ENCODE peak calls at places on chromosome 6, in four cellular contexts. G is transverse colon, D is body of pancreas, L is ovary. Y is an unnamed sample.

GRCh38 chr6:38678178-38678760 is 24.7 kb downstream of the GLO1 start:
- DNase-seq in G (peak; percentile 11), D (no peak), L (no peak), Y (no peak)

GRCh38 chr6:152948150-152948768 is 34.6 kb downstream of the FBXO5 start:
- DNase-seq in G (no peak), D (no peak), L (no peak), Y (no peak)

GRCh38 chr6:26302941-26303559 is 61.9 kb upstream of the BTN3A2 start:
- DNase-seq in G (no peak), D (no peak), L (no peak), Y (no peak)

GRCh38 chr6:158978752-158979151 is 21.2 kb downstream of the RSPH3 start:
- DNase-seq in G (no peak), D (no peak), L (no peak), Y (no peak)

GRCh38 chr6:3785745-3786098 is 34.2 kb upstream of the PXDC1 start:
- DNase-seq in G (no peak), D (no peak), L (no peak), Y (no peak)

GRCh38 chr6:25942561-25943147 is 12.2 kb upstream of the SLC17A2 start:
- DNase-seq in G (no peak), D (no peak), L (no peak), Y (no peak)

GRCh38 chr6:96153775-96154174 is 138.0 kb downstream of the FUT9 start:
- DNase-seq in G (no peak), D (no peak), L (no peak), Y (no peak)

GRCh38 chr6:126100386-126100785 is 114.0 kb downstream of the TRMT11 start:
- DNase-seq in G (no peak), D (no peak), L (no peak), Y (no peak)

GRCh38 chr6:22041797-22042489 is 254.9 kb downstream of the PRL start:
- DNase-seq in G (no peak), D (no peak), L (no peak), Y (no peak)

GRCh38 chr6:26199057-26199772 is 112.0 kb downstream of the HFE start:
- DNase-seq in G (peak; percentile 69), D (peak; percentile 53), L (peak; percentile 67), Y (peak; percentile 87)

GRCh38 chr6:112286756-112287155 is 32.4 kb upstream of the LAMA4 start:
- DNase-seq in G (no peak), D (no peak), L (no peak), Y (no peak)

GRCh38 chr6:37381579-37381978 is 27.8 kb downstream of the RNF8 start:
- DNase-seq in G (peak; percentile 16), D (peak; percentile 63), L (no peak), Y (no peak)

GRCh38 chr6:19668710-19669109 is 168.5 kb upstream of the ID4 start:
- DNase-seq in G (no peak), D (no peak), L (no peak), Y (no peak)

GRCh38 chr6:161434921-161435411 is 161.1 kb upstream of the AGPAT4 start:
- DNase-seq in G (no peak), D (peak; percentile 70), L (no peak), Y (peak; percentile 17)

GRCh38 chr6:155069543-155069942 is 74.4 kb downstream of the TIAM2 start:
- DNase-seq in G (no peak), D (no peak), L (no peak), Y (no peak)

GRCh38 chr6:31143148-31143547 is 4.3 kb upstream of the PSORS1C2 start:
- DNase-seq in G (no peak), D (peak; percentile 42), L (peak; percentile 34), Y (no peak)

GRCh38 chr6:159929819-159930218 is 39.0 kb downstream of the MAS1 start:
- DNase-seq in G (peak; percentile 12), D (peak; percentile 63), L (peak; percentile 30), Y (no peak)

GRCh38 chr6:65501045-65501444 is 206.0 kb downstream of the EYS start:
- DNase-seq in G (no peak), D (no peak), L (no peak), Y (no peak)

GRCh38 chr6:141956046-141956761 is 176.5 kb upstream of the GJE1 start:
- DNase-seq in G (no peak), D (no peak), L (no peak), Y (no peak)

GRCh38 chr6:105452924-105453756 is 50.3 kb upstream of the PREP start:
- DNase-seq in G (peak; percentile 25), D (peak; percentile 12), L (no peak), Y (no peak)

GRCh38 chr6:132995432-132995831 is 181.1 kb downstream of the RPS12 start:
- DNase-seq in G (no peak), D (no peak), L (no peak), Y (no peak)

GRCh38 chr6:40958740-40959139 is 80.3 kb downstream of the UNC5CL start:
- DNase-seq in G (no peak), D (no peak), L (no peak), Y (no peak)

GRCh38 chr6:33313709-33314514 is at the start of gene TAPBP:
- DNase-seq in G (peak; percentile 77), D (peak; percentile 64), L (peak; percentile 69), Y (peak; percentile 61)
- TF ChIP-seq POLR2A in G (peak; percentile 76), D (peak; percentile 80), L (peak; percentile 40), Y (peak; percentile 68)

DNA sequence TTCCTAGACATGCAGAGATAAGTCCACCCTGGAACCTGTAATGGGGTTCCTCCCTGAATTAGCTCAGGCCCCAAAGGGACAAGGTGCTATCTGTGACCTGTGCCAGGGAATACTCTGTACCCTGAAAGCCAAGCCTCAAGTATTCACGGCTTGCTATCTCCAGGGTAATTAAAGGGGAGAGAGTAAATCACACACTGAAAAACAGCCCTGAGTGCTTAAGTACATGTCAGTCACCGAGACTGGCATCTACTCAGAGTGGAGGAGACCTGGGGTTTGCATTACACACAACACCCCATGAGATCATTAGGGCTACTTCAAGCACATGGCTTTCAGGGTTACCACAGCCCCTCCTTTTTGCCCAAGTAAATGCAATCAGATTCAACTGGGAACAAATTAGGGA is 188.1 kb downstream of the CD83 start:
- DNase-seq in G (no peak), D (no peak), L (no peak), Y (no peak)
- H3K9me3 ChIP-seq in G (no peaks in the 10 kb centered on the region), D (no peaks in the 10 kb centered on the region), L (no peaks in the 10 kb centered on the region), Y (no peaks in the 10 kb centered on the region)

DNA sequence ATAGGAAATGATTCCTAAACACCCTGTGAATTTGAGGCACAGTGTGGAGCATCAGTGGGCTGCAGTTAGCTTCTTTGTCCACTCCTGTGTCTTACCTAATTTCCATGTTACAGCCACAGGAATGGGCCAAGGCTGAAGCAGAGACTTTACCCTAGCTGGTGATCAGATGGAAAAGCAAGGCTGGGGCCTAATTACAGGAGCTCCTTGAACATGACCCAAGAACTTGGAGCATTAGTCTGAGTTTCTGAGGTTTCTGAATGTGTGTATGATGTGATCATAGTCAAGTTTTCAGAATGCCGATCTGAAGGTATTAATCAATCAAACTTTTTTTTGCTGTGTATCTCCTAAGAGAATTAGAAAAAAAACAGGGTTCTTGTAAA is 18.0 kb downstream of the HECA start:
- DNase-seq in G (no peak), D (no peak), L (no peak), Y (no peak)
- H3K4me1 ChIP-seq in G (peaks cover 69% of the 10 kb centered on the region), D (peaks cover 32% of the 10 kb centered on the region), L (peaks cover 6% of the 10 kb centered on the region), Y (no peaks in the 10 kb centered on the region)

DNA sequence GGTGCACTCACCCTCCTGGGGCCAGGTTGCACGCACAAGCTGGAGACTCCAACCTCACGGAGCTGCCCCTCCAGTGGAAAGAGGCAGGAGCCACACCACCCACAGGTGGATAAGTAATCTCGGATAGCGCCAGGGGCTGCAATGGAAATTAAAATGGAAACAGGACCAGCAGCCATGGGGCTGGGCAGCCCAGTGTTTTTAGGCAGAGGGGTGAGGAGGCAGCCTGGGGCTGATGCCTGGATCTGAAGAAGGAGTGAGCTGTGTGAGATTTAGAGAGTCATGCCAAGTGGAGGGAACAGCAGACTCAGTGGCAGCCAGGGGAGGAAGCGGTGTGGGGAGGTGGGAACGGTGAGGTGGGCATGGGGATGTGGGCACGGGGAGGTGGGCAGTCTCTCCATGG is 275.6 kb downstream of the SMOC2 start:
- DNase-seq in G (no peak), D (no peak), L (no peak), Y (no peak)
- TF ChIP-seq POLR2A in G (no peak), D (no peak), L (no peak), Y (no peak)

DNA sequence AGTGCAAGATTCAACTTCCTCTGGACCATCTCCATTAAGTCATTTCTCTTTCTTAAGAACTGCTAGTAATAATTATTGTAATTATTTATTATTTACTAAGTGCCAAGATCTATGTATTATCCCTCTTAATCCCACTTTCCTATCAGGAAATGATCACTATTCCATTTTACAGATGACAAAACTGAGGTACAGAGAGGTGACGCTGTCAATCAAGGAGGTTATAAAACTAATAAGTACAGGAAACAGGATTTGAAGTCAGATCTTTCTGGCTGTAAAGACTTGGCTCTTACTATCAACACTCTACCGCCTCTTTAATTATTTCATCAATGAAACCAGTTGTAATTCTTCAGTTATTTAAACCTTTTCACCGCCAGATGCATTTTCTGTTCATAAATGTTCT is 37.4 kb downstream of the BLOC1S5 start:
- DNase-seq in G (no peak), D (no peak), L (no peak), Y (no peak)
- H3K9me3 ChIP-seq in G (no peaks in the 10 kb centered on the region), D (no peaks in the 10 kb centered on the region), L (no peaks in the 10 kb centered on the region), Y (no peaks in the 10 kb centered on the region)

GRCh38 chr6:103081126-103081525 is 1687.6 kb downstream of the GRIK2 start:
- DNase-seq in G (no peak), D (no peak), L (no peak), Y (no peak)
- H3K4me1 ChIP-seq in G (no peaks in the 10 kb centered on the region), D (no peaks in the 10 kb centered on the region), L (no peaks in the 10 kb centered on the region), Y (no peaks in the 10 kb centered on the region)

GRCh38 chr6:90537027-90537426 is 49.8 kb downstream of the MAP3K7 start:
- DNase-seq in G (no peak), D (no peak), L (no peak), Y (no peak)
- TF ChIP-seq POLR2A in G (no peak), D (no peak), L (no peak), Y (no peak)

GRCh38 chr6:111278738-111279137 is 191.4 kb downstream of the SLC16A10 start:
- DNase-seq in G (no peak), D (no peak), L (no peak), Y (no peak)

GRCh38 chr6:111276736-111277135 is 189.4 kb downstream of the SLC16A10 start:
- DNase-seq in G (no peak), D (no peak), L (no peak), Y (no peak)

GRCh38 chr6:111276335-111276734 is 189.0 kb downstream of the SLC16A10 start:
- DNase-seq in G (no peak), D (no peak), L (no peak), Y (no peak)

GRCh38 chr6:111280445-111280844 is 193.1 kb downstream of the SLC16A10 start:
- DNase-seq in G (no peak), D (no peak), L (no peak), Y (no peak)

DNA sequence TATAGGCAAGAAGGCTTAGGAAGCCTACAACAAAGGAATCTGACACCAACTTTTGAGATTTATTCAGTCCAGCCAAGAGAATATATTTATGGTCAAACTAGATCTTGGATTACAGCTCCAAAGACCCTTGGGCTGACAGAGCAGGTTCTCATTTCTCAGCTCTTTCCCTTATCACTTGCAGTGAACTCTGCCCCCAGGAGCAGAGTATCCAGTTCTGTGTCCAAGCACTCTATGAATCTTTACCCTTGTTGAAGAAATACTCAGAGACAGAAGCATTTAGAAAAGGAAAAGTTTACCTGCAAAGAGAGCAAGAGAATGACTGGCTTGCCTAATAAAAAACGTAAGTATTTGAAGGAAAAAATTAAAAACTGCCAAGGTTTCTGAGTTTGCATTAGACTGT is 190.5 kb downstream of the SLC16A10 start:
- DNase-seq in G (no peak), D (no peak), L (no peak), Y (no peak)
- H3K9me3 ChIP-seq in G (peaks cover 12% of the 10 kb centered on the region), D (peaks cover 3% of the 10 kb centered on the region), L (peaks cover 4% of the 10 kb centered on the region), Y (no peaks in the 10 kb centered on the region)

GRCh38 chr6:32847795-32848194 is 3.9 kb upstream of the PSMB8 start:
- DNase-seq in G (no peak), D (no peak), L (no peak), Y (no peak)
- H3K4me1 ChIP-seq in G (peaks cover 22% of the 10 kb centered on the region), D (peaks cover 25% of the 10 kb centered on the region), L (peaks cover 7% of the 10 kb centered on the region), Y (peaks cover 10% of the 10 kb centered on the region)